ENCODE peak calls at places on chromosomes 4 and X, in four cellular contexts. N is activated CD4-positive, alpha-beta T cell treated with anti-CD3 and anti-CD28 coated beads for 48 hours; C is fibroblast of pulmonary artery; H is occipital lobe. F is an unnamed sample.

GRCh38 chrX:34654939-34655338 is 2.1 kb downstream of the TMEM47 start:
- DNase-seq in C (peak), N (no peak), H (no peak), F (no peak)

GRCh38 chr4:8278421-8279287 is 9.1 kb downstream of the HTRA3 start:
- DNase-seq in C (peak), H (no peak), N (no peak), F (no peak)

GRCh38 chr4:139901516-139902327 is 236.1 kb downstream of the MGST2 start:
- DNase-seq in H (no peak), C (no peak), N (no peak), F (no peak)

GRCh38 chr4:141041021-141041476 is 92.2 kb downstream of the RNF150 start:
- DNase-seq in C (no peak), H (no peak), N (no peak), F (no peak)

GRCh38 chrX:72060196-72060974 is 71.3 kb downstream of the RTL5 start:
- DNase-seq in C (peak), N (no peak), H (peak), F (no peak)

GRCh38 chr4:180057198-180057821 is 2185.9 kb upstream of the TENM3 start:
- DNase-seq in H (no peak), N (no peak), C (no peak), F (no peak)

GRCh38 chr4:113869743-113870375 is 108.3 kb upstream of the CAMK2D start:
- DNase-seq in C (peak), H (no peak), N (peak), F (no peak)

GRCh38 chr4:82401600-82401999 is 27.8 kb upstream of the HNRNPD start:
- DNase-seq in N (no peak), H (no peak), C (no peak), F (no peak)

GRCh38 chr4:7539659-7540058 is 104.9 kb upstream of the PSAPL1 start:
- DNase-seq in N (peak), H (no peak), C (no peak), F (no peak)

GRCh38 chr4:167274346-167274745 is 40.1 kb upstream of the SPOCK3 start:
- DNase-seq in H (no peak), N (no peak), C (no peak), F (no peak)

GRCh38 chrX:124925681-124926080 is 394.0 kb upstream of the TEX13C start:
- DNase-seq in N (no peak), H (no peak), C (no peak), F (no peak)

GRCh38 chrX:92247076-92247475 is 467.9 kb downstream of the PCDH11X start:
- DNase-seq in C (peak), H (no peak), N (no peak), F (no peak)

GRCh38 chr4:169351860-169352259 is 81.1 kb upstream of the SH3RF1 start:
- DNase-seq in H (no peak), N (no peak), C (peak), F (no peak)

GRCh38 chrX:87518504-87518903 is 902 bp downstream of the KLHL4 start:
- DNase-seq in N (no peak), H (no peak), C (peak), F (no peak)

GRCh38 chr4:15832523-15833451 is 54.7 kb downstream of the CD38 start:
- DNase-seq in C (no peak), H (no peak), N (no peak), F (no peak)

GRCh38 chr4:142264961-142265360 is 581.1 kb downstream of the INPP4B start:
- DNase-seq in N (no peak), H (no peak), C (peak), F (no peak)

GRCh38 chr4:97720869-97721432 is 422.3 kb downstream of the STPG2 start:
- DNase-seq in N (no peak), H (no peak), C (peak), F (no peak)

GRCh38 chrX:1502241-1502640 is 34.7 kb downstream of the P2RY8 start:
- DNase-seq in N (no peak), C (no peak), H (no peak), F (no peak)

GRCh38 chr4:143616771-143617170 is 83.7 kb downstream of the FREM3 start:
- DNase-seq in H (no peak), N (peak), C (no peak), F (no peak)

GRCh38 chrX:152819732-152820131 is 10.8 kb downstream of the CETN2 start:
- DNase-seq in H (no peak), N (no peak), C (no peak), F (no peak)

GRCh38 chr4:56627985-56628384 is 53.1 kb downstream of the HOPX start:
- DNase-seq in H (no peak), C (no peak), N (no peak), F (no peak)

GRCh38 chr4:124918559-124919122 is 206.1 kb upstream of the ANKRD50 start:
- DNase-seq in N (no peak), H (no peak), C (no peak), F (no peak)

GRCh38 chr4:20284990-20285389 is 33.3 kb downstream of the SLIT2 start:
- DNase-seq in H (no peak), C (no peak), N (no peak), F (no peak)

GRCh38 chr4:75002381-75002780 is 69.5 kb downstream of the PARM1 start:
- DNase-seq in H (no peak), C (peak), N (no peak), F (no peak)

GRCh38 chr4:617644-618330 is 7.6 kb upstream of the PDE6B start:
- DNase-seq in C (no peak), N (no peak), H (no peak), F (no peak)

GRCh38 chr4:121706595-121707021 is 9.8 kb upstream of the ANXA5 start:
- DNase-seq in C (peak), N (peak), H (no peak), F (no peak)

GRCh38 chr4:48943387-48943786 is 36.8 kb upstream of the OCIAD2 start:
- DNase-seq in H (no peak), N (no peak), C (no peak), F (no peak)

GRCh38 chr4:66169341-66169740 is 499.1 kb upstream of the EPHA5 start:
- DNase-seq in N (no peak), H (no peak), C (peak), F (no peak)

GRCh38 chrX:21802054-21802660 is 37.3 kb upstream of the MBTPS2 start:
- DNase-seq in N (no peak), H (peak), C (no peak), F (no peak)

GRCh38 chr4:20075479-20075878 is 176.2 kb upstream of the SLIT2 start:
- DNase-seq in C (peak), N (no peak), H (no peak), F (no peak)

GRCh38 chrX:51641421-51642021 is 22.8 kb upstream of the CENPVL3 start:
- DNase-seq in N (no peak), C (peak), H (no peak), F (no peak)

GRCh38 chr4:8267077-8267476 is 2.5 kb upstream of the HTRA3 start:
- DNase-seq in C (peak), N (peak), H (no peak), F (no peak)

GRCh38 chr4:139163806-139164206 is 13.2 kb downstream of the ELF2 start:
- DNase-seq in H (no peak), C (no peak), N (no peak), F (no peak)